ENCODE peak calls at places on chromosomes 4 and X, in four cellular contexts. G is left lung, N is heart left ventricle, V is IMR-90. B is an unnamed sample. For H3K36me3 and H3K4me1, the result is how much of the 10 kb centered on the place peaks cover.

GRCh38 chrX:151973851-151974335 is 583 bp downstream of the GABRE start:
- DNase-seq in G (peak), N (peak), V (no peak), B (no peak)

GRCh38 chr4:24471623-24472510 is 112.5 kb downstream of the DHX15 start:
- DNase-seq in G (peak), N (peak), V (no peak), B (peak)

GRCh38 chrX:111445485-111445884 is 33.5 kb upstream of the DCX start:
- DNase-seq in G (no peak), N (no peak), V (peak), B (no peak)

GRCh38 chr4:173516621-173517612 is 13.1 kb downstream of the HAND2 start:
- DNase-seq in G (no peak), N (no peak), V (no peak), B (peak)

GRCh38 chr4:73447701-73448100 is 11.7 kb downstream of the AFP start:
- DNase-seq in G (no peak), N (no peak), V (peak), B (no peak)

GRCh38 chr4:163395055-163395454 is 51.4 kb downstream of the NPY5R start:
- DNase-seq in G (no peak), N (no peak), V (peak), B (no peak)

GRCh38 chr4:24067781-24068193 is 177.9 kb upstream of the PPARGC1A start:
- DNase-seq in G (no peak), N (peak), V (peak), B (peak)

GRCh38 chr4:156946508-156947197 is 24.9 kb downstream of the PDGFC start:
- DNase-seq in G (no peak), N (no peak), V (peak), B (no peak)

GRCh38 chr4:113069212-113069892 is 19.9 kb downstream of the ANK2 start:
- DNase-seq in G (no peak), N (no peak), V (no peak), B (no peak)

GRCh38 chr4:122899682-122900081 is 22.7 kb downstream of the NUDT6 start:
- DNase-seq in G (no peak), N (no peak), V (no peak), B (no peak)

GRCh38 chrX:12548746-12549145 is 242.5 kb upstream of the PRPS2 start:
- DNase-seq in G (no peak), N (no peak), V (peak), B (no peak)

GRCh38 chr4:86233681-86234080 is 126.2 kb downstream of the MAPK10 start:
- DNase-seq in G (no peak), N (no peak), V (peak), B (no peak)

GRCh38 chrX:57119416-57119815 is 1.9 kb downstream of the SPIN2B start:
- DNase-seq in G (no peak), N (no peak), V (no peak), B (no peak)

GRCh38 chrX:149539283-149540132 is 1.3 kb upstream of the EOLA1 start:
- DNase-seq in G (peak), N (peak), V (peak), B (peak)

GRCh38 chr4:1723131-1723801 is 1.9 kb downstream of the TACC3 start:
- DNase-seq in G (no peak), N (no peak), V (no peak), B (no peak)

GRCh38 chr4:1721666-1722550 is 587 bp downstream of the TACC3 start:
- DNase-seq in G (peak), N (no peak), V (no peak), B (no peak)

GRCh38 chr4:1720163-1720983 is 750 bp downstream of the TMEM129 start:
- DNase-seq in G (peak), N (peak), V (peak), B (peak)

GRCh38 chr4:1722551-1723071 is 1.3 kb downstream of the TACC3 start:
- DNase-seq in G (peak), N (no peak), V (no peak), B (no peak)

DNA sequence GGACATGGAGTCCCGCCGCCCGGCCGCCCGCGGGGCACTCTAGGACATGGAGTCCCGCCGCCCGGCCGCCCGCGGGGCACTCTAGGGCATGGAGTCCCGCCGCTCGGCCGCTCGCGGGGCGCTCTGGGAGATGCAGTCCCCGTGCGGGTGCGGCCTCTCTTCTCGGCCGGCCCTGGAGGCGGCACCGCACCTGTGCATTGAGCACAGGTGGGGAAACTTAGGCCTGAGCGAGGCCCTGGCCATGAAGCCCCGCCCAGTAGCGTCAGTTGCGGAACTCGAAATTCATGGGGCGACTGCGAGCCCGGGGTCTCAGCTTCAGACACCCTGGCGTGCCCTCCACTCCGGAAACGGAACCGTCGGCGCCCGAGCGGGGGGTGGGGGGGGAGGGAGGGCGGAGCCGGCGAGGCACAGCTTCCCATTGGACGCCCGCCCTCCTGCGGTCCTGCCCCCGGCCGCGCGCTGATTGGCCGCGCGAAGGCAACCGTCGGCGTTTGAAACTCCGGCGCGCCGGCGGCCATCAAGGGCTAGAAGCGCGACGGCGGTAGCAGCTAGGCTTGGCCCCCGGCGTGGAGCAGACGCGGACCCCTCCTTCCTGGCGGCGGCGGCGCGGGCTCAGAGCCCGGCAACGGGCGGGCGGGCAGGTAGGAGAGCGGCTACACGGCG is at the start of the genes TACC3 and TMEM129:
- DNase-seq in G (peak), N (peak), V (peak), B (peak)
- H3K36me3 ChIP-seq in G (under half), N (under half), V (under half), B (under half)

DNA sequence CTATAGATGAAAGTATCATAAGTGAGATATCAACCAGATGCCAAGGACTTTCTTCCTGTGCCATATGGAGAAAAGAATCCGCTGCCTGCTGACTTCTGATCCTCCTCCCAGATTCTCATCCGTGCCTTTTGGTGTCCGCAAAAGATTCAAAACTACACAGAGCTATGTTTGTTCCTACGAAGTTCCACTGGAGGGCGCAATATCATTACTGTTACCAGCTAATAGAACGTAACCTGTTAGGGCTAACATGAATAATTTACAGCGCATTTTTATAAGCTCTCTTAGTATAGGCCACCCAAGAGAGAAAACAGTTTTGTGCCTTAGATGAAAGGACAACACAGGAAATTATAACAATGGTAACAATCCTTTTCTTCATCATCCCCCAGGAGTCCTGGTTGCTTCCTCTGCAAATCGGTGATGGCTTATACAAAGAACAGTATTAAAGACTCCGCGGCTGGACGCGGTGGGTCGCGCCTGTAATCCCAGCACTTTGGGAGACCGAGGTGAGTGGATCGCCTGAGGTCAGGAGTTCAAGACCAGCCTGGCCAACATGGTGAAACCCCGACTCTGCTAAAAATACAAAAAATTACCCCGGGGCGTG is 22.8 kb upstream of the CENPVL3 start:
- DNase-seq in G (no peak), N (no peak), V (peak), B (peak)
- H3K4me3 ChIP-seq in G (no peak), N (no peak), V (no peak), B (no peak)

GRCh38 chr4:764405-765169 is 59.0 kb downstream of the PCGF3 start:
- DNase-seq in G (peak), N (no peak), V (no peak), B (no peak)

GRCh38 chr4:762211-763190 is 56.9 kb downstream of the PCGF3 start:
- DNase-seq in G (peak), N (no peak), V (no peak), B (no peak)

GRCh38 chr4:761739-762138 is 56.1 kb downstream of the PCGF3 start:
- DNase-seq in G (peak), N (no peak), V (no peak), B (no peak)

GRCh38 chr4:763191-763810 is 57.7 kb downstream of the PCGF3 start:
- DNase-seq in G (peak), N (no peak), V (no peak), B (no peak)

DNA sequence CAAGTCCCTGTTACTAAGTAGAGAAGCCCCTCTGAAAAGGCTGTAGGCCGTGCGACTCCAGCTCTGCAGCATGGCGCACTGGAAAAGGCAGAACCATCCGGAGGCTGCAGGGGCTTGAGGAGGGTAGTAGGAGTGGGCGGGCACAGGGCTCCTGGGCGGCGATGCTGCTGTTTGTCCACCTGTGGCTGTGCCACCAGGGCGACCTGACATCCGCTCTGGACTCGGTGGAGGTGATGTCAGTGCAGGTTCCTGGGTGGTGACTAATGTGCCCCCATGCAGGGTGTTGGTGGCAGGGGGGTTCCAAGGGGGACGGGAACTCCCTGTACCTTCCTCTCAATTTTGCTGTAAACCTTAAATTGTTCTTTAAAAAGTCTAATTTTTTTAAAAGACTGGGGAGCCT is 58.3 kb downstream of the PCGF3 start:
- DNase-seq in G (peak), N (no peak), V (no peak), B (no peak)
- H3K4me1 ChIP-seq in G (under half), N (under half), V (under half), B (under half)

GRCh38 chr4:4862665-4863482 is 3.4 kb downstream of the MSX1 start:
- DNase-seq in G (peak), N (no peak), V (no peak), B (no peak)

GRCh38 chr4:4860803-4861591 is 1.5 kb downstream of the MSX1 start:
- DNase-seq in G (no peak), N (peak), V (peak), B (no peak)

GRCh38 chr4:4860381-4860802 is 927 bp downstream of the MSX1 start:
- DNase-seq in G (no peak), N (no peak), V (peak), B (no peak)

GRCh38 chr4:4859799-4860380 is 425 bp downstream of the MSX1 start:
- DNase-seq in G (no peak), N (no peak), V (no peak), B (peak)

GRCh38 chr4:4861592-4862551 is 2.4 kb downstream of the MSX1 start:
- DNase-seq in G (peak), N (no peak), V (no peak), B (no peak)
- H3K36me3 ChIP-seq in G (under half), N (under half), V (under half), B (under half)

DNA sequence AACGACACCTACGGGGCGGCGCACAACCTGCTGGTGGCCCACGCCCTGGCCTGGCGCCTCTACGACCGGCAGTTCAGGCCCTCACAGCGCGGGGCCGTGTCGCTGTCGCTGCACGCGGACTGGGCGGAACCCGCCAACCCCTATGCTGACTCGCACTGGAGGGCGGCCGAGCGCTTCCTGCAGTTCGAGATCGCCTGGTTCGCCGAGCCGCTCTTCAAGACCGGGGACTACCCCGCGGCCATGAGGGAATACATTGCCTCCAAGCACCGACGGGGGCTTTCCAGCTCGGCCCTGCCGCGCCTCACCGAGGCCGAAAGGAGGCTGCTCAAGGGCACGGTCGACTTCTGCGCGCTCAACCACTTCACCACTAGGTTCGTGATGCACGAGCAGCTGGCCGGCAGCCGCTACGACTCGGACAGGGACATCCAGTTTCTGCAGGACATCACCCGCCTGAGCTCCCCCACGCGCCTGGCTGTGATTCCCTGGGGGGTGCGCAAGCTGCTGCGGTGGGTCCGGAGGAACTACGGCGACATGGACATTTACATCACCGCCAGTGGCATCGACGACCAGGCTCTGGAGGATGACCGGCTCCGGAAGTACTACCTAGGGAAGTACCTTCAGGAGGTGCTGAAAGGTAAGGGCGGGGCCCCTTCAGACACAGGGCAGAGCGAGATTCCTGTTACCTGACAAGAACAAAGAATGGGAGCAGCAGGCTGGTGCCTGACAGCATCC is 11.7 kb downstream of the RPL9 start:
- DNase-seq in G (peak), N (peak), V (peak), B (no peak)
- H3K4me3 ChIP-seq in G (peak), N (peak), V (peak), B (no peak)

GRCh38 chr4:25861422-25861926 is 1.3 kb downstream of the SEL1L3 start:
- DNase-seq in G (no peak), N (no peak), V (peak), B (no peak)

GRCh38 chr4:25863347-25863784 is 578 bp upstream of the SEL1L3 start:
- DNase-seq in G (peak), N (no peak), V (no peak), B (no peak)

GRCh38 chr4:25862411-25863346 is at the start of gene SEL1L3:
- DNase-seq in G (peak), N (peak), V (no peak), B (no peak)

GRCh38 chr4:25860586-25861421 is 2.0 kb downstream of the SEL1L3 start:
- DNase-seq in G (no peak), N (no peak), V (peak), B (no peak)

GRCh38 chr4:25861951-25862410 is 807 bp downstream of the SEL1L3 start:
- DNase-seq in G (no peak), N (no peak), V (peak), B (no peak)
- H3K4me1 ChIP-seq in G (half or more), N (under half), V (under half), B (under half)

GRCh38 chr4:39834269-39834668 is 136.3 kb downstream of the UBE2K start:
- DNase-seq in G (no peak), N (no peak), V (no peak), B (no peak)

GRCh38 chr4:39841894-39842293 is 135.8 kb downstream of the PDS5A start:
- DNase-seq in G (no peak), N (no peak), V (no peak), B (no peak)

DNA sequence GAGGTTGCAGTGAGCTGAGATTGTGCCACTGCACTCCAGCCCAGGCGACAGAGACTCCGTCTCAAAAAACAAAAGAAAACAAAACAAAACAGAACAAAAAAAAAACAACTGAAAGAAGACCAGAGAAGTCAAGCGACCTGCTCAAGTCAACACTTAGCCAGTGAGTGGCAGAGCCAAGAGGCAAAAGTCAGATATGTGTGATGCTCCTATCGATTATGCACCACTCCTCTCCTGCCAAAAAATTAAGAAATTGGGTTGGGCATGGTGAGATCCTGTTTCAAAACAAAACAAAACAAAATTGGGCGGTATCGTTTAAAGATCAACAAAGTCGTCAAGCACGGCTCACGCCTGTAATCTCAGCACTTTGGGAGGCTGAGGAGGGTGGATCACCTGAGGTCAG is 137.7 kb downstream of the PDS5A start:
- DNase-seq in G (no peak), N (no peak), V (no peak), B (no peak)
- H3K36me3 ChIP-seq in G (under half), N (under half), V (under half), B (half or more)

GRCh38 chr4:80071643-80072606 is 1.1 kb downstream of the ANTXR2 start:
- DNase-seq in G (peak), N (peak), V (peak), B (peak)

GRCh38 chr4:80069837-80070788 is 2.9 kb downstream of the ANTXR2 start:
- DNase-seq in G (no peak), N (no peak), V (peak), B (no peak)

GRCh38 chr4:80072607-80073361 is at the start of gene ANTXR2:
- DNase-seq in G (peak), N (peak), V (peak), B (peak)

GRCh38 chr4:80070880-80071620 is 2.0 kb downstream of the ANTXR2 start:
- DNase-seq in G (no peak), N (no peak), V (peak), B (no peak)

GRCh38 chr4:80069108-80069836 is 3.8 kb downstream of the ANTXR2 start:
- DNase-seq in G (no peak), N (no peak), V (peak), B (no peak)
- H3K4me3 ChIP-seq in G (no peak), N (no peak), V (no peak), B (no peak)

GRCh38 chr4:1716065-1716945 is 4.2 kb upstream of the SLBP start:
- DNase-seq in G (no peak), N (no peak), V (no peak), B (no peak)

GRCh38 chr4:1712216-1713002 is at the start of gene SLBP:
- DNase-seq in G (peak), N (peak), V (peak), B (peak)

GRCh38 chr4:1715002-1715761 is 3.1 kb upstream of the SLBP start:
- DNase-seq in G (no peak), N (no peak), V (no peak), B (no peak)

GRCh38 chr4:1713003-1713397 is 881 bp upstream of the SLBP start:
- DNase-seq in G (no peak), N (no peak), V (no peak), B (no peak)

DNA sequence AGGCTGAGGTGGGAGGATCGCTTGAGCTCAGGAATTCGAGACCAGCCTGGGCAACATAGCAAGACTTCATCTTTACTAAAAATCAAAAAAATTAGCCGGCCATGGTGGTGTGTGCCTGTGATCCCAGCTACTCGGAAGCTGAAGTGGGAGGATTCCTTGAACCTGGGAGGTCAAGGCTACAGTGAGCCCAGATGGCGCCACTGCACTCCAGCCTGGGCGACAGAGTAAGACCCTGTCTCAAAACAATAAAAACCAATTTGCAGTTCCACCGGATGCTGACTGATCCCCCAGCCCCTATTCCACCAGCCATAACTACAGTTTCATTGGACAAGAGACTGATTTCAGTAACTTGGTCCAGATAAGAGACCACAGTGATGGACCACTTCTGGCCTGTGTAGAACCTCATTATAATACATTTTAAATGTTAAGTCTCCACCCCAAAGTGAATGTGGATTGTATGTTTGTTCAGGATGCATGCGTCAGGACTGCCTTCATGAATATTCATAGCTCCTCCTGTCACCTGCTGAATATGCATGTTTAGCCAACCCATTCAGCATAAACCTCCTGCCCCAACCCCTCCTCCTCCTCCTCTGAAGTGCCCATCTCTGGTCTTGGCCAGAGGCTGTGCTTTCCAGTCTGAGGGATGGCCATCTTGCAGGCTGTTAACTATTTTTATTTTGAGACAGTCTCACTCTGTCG is 2.3 kb upstream of the SLBP start:
- DNase-seq in G (no peak), N (no peak), V (no peak), B (no peak)
- H3K4me1 ChIP-seq in G (half or more), N (under half), V (under half), B (under half)

GRCh38 chrX:30561191-30561590 is 16.4 kb downstream of the TASL start:
- DNase-seq in G (no peak), N (peak), V (no peak), B (no peak)
- H3K36me3 ChIP-seq in G (under half), N (under half), V (under half), B (under half)

B was measured in BE2C.